ENCODE peak calls at places on chromosome 4, in four cellular contexts. One of them, this sample, is unnamed.

GRCh38 chr4:106522839-106523238 is 154.3 kb upstream of the GIMD1 start:
- DNase-seq in substantia nigra: no peak
- DNase-seq in cardiac muscle cell: no peak
- DNase-seq in K562: no peak
- DNase-seq in this sample: no peak

GRCh38 chr4:138595171-138595570 is 353.0 kb upstream of the SLC7A11 start:
- DNase-seq in substantia nigra: no peak
- DNase-seq in cardiac muscle cell: no peak
- DNase-seq in K562: no peak
- DNase-seq in this sample: no peak

GRCh38 chr4:152780267-152780811 is 585 bp downstream of the ARFIP1 start:
- DNase-seq in substantia nigra: peak; percentile 66
- DNase-seq in cardiac muscle cell: no peak
- DNase-seq in K562: peak; percentile 14
- DNase-seq in this sample: no peak

GRCh38 chr4:102535398-102536082 is 34.4 kb downstream of the NFKB1 start:
- DNase-seq in substantia nigra: no peak
- DNase-seq in cardiac muscle cell: no peak
- DNase-seq in K562: no peak
- DNase-seq in this sample: no peak

GRCh38 chr4:121192500-121192899 is 28.4 kb upstream of the TNIP3 start:
- DNase-seq in substantia nigra: no peak
- DNase-seq in cardiac muscle cell: peak; percentile 59
- DNase-seq in K562: no peak
- DNase-seq in this sample: no peak

GRCh38 chr4:123405212-123405856 is 8.7 kb downstream of the SPRY1 start:
- DNase-seq in substantia nigra: no peak
- DNase-seq in cardiac muscle cell: no peak
- DNase-seq in K562: no peak
- DNase-seq in this sample: no peak

GRCh38 chr4:169054879-169055278 is 44.8 kb upstream of the CBR4 start:
- DNase-seq in substantia nigra: no peak
- DNase-seq in cardiac muscle cell: no peak
- DNase-seq in K562: no peak
- DNase-seq in this sample: no peak

GRCh38 chr4:15894923-15895411 is 43.6 kb downstream of the FGFBP1 start:
- DNase-seq in substantia nigra: no peak
- DNase-seq in cardiac muscle cell: no peak
- DNase-seq in K562: no peak
- DNase-seq in this sample: no peak

GRCh38 chr4:93788712-93789111 is 39.8 kb upstream of the ATOH1 start:
- DNase-seq in substantia nigra: no peak
- DNase-seq in cardiac muscle cell: peak; percentile 42
- DNase-seq in K562: peak; percentile 12
- DNase-seq in this sample: no peak

GRCh38 chr4:81486502-81486901 is 14.8 kb upstream of the RASGEF1B start:
- DNase-seq in substantia nigra: no peak
- DNase-seq in cardiac muscle cell: no peak
- DNase-seq in K562: no peak
- DNase-seq in this sample: no peak

GRCh38 chr4:18075823-18076433 is 54.4 kb upstream of the LCORL start:
- DNase-seq in substantia nigra: no peak
- DNase-seq in cardiac muscle cell: no peak
- DNase-seq in K562: peak; percentile 43
- DNase-seq in this sample: no peak

GRCh38 chr4:187128971-187129370 is 405.3 kb upstream of the FAT1 start:
- DNase-seq in substantia nigra: no peak
- DNase-seq in cardiac muscle cell: no peak
- DNase-seq in K562: no peak
- DNase-seq in this sample: no peak

GRCh38 chr4:4858527-4858926 is 938 bp upstream of the MSX1 start:
- DNase-seq in substantia nigra: no peak
- DNase-seq in cardiac muscle cell: no peak
- DNase-seq in K562: no peak
- DNase-seq in this sample: no peak

GRCh38 chr4:153465583-153465921 is 608 bp upstream of the TMEM131L start:
- DNase-seq in substantia nigra: no peak
- DNase-seq in cardiac muscle cell: peak; percentile 52
- DNase-seq in K562: peak; percentile 60
- DNase-seq in this sample: peak; percentile 23

GRCh38 chr4:21699437-21699836 is 249.1 kb downstream of the KCNIP4 start:
- DNase-seq in substantia nigra: no peak
- DNase-seq in cardiac muscle cell: no peak
- DNase-seq in K562: no peak
- DNase-seq in this sample: no peak

GRCh38 chr4:76388160-76388908 is 32.6 kb downstream of the CCDC158 start:
- DNase-seq in substantia nigra: no peak
- DNase-seq in cardiac muscle cell: no peak
- DNase-seq in K562: no peak
- DNase-seq in this sample: no peak

GRCh38 chr4:8281519-8282133 is 12.1 kb downstream of the HTRA3 start:
- DNase-seq in substantia nigra: no peak
- DNase-seq in cardiac muscle cell: no peak
- DNase-seq in K562: no peak
- DNase-seq in this sample: no peak

GRCh38 chr4:75843596-75843995 is 58.7 kb downstream of the PPEF2 start:
- DNase-seq in substantia nigra: no peak
- DNase-seq in cardiac muscle cell: no peak
- DNase-seq in K562: no peak
- DNase-seq in this sample: no peak

GRCh38 chr4:183098080-183098722 is 856 bp upstream of the WWC2 start:
- DNase-seq in substantia nigra: no peak
- DNase-seq in cardiac muscle cell: peak; percentile 69
- DNase-seq in K562: peak; percentile 62
- DNase-seq in this sample: no peak

GRCh38 chr4:107349266-107349665 is 313.2 kb upstream of the DKK2 start:
- DNase-seq in substantia nigra: no peak
- DNase-seq in cardiac muscle cell: peak; percentile 1
- DNase-seq in K562: no peak
- DNase-seq in this sample: no peak

GRCh38 chr4:73862357-73862756 is 6.8 kb upstream of the CXCL1 start:
- DNase-seq in substantia nigra: no peak
- DNase-seq in cardiac muscle cell: no peak
- DNase-seq in K562: no peak
- DNase-seq in this sample: no peak

GRCh38 chr4:149441338-149441737 is 374.3 kb downstream of the IQCM start:
- DNase-seq in substantia nigra: no peak
- DNase-seq in cardiac muscle cell: no peak
- DNase-seq in K562: no peak
- DNase-seq in this sample: no peak

GRCh38 chr4:56183344-56183959 is 203.8 kb downstream of the AASDH start:
- DNase-seq in substantia nigra: peak; percentile 14
- DNase-seq in cardiac muscle cell: no peak
- DNase-seq in K562: no peak
- DNase-seq in this sample: no peak

GRCh38 chr4:145736241-145736831 is 56.4 kb downstream of the C4orf51 start:
- DNase-seq in substantia nigra: no peak
- DNase-seq in cardiac muscle cell: peak; percentile 7
- DNase-seq in K562: no peak
- DNase-seq in this sample: no peak

GRCh38 chr4:168836482-168836881 is 173.6 kb downstream of the CBR4 start:
- DNase-seq in substantia nigra: no peak
- DNase-seq in cardiac muscle cell: peak; percentile 44
- DNase-seq in K562: no peak
- DNase-seq in this sample: no peak

GRCh38 chr4:141389649-141390048 is 169.0 kb downstream of the ZNF330 start:
- DNase-seq in substantia nigra: no peak
- DNase-seq in cardiac muscle cell: no peak
- DNase-seq in K562: no peak
- DNase-seq in this sample: no peak

GRCh38 chr4:70709551-70710080 is 12.1 kb upstream of the RUFY3 start:
- DNase-seq in substantia nigra: no peak
- DNase-seq in cardiac muscle cell: no peak
- DNase-seq in K562: no peak
- DNase-seq in this sample: no peak

GRCh38 chr4:3765271-3766206 is 646 bp upstream of the ADRA2C start:
- DNase-seq in substantia nigra: no peak
- DNase-seq in cardiac muscle cell: peak; percentile 84
- DNase-seq in K562: peak; percentile 85
- DNase-seq in this sample: no peak

GRCh38 chr4:140851032-140851636 is 94.9 kb upstream of the TBC1D9 start:
- DNase-seq in substantia nigra: peak; percentile 49
- DNase-seq in cardiac muscle cell: peak; percentile 73
- DNase-seq in K562: peak; percentile 65
- DNase-seq in this sample: no peak

DNA sequence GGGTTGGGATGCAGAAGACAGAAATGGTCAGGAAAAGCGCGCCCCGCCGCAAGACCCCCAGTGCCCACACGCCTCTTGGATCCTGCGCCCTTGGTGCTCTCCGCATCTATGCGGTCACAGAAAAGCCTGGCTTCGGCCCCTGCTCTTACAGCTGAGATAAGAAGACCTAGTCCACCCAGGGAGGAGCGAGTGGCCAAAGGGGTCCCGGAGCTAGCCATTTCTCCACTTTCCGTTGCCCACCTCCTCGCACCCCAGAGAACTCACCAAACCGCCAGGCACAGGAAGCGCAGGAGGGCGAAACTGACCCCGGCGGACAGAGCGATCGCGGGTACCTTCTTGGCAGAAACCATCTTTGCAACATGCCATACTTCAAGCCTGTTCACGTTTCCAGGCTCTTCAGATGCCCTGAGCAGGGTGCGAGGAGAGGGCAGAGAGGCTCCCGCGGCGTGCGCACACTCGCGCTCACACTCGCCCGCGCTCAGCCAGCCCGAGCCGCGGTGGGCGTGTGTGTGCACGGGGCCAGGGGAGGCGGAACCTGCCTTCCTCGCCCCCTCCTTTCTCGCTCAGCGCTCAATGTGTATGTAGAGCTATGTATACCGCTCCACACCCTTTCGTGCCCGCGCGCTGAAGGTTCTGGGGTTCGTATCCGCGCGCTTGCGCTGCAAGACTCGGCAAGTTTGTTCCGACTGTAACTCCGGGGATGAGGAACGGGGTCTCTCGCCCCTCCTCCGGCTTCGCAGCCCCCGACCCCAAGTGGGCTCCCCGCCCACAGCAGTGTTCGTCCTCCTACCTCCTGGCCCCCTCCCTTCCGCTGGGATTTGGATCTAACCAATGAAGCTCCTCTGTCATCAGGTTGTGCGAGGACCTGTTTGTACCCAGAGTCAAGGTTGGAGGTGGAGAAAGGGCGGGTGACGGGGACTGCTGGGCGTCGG is at the start of gene GABRA4:
- DNase-seq in substantia nigra: no peak
- DNase-seq in cardiac muscle cell: peak; percentile 24
- DNase-seq in K562: no peak
- DNase-seq in this sample: no peak
- H3K27ac ChIP-seq in substantia nigra: no peak within 1 kb of the TSS
- H3K27ac ChIP-seq in cardiac muscle cell: no peak within 1 kb of the TSS
- H3K27ac ChIP-seq in K562: no peak within 1 kb of the TSS
- H3K27ac ChIP-seq in this sample: no peak within 1 kb of the TSS

GRCh38 chr4:11543710-11544109 is 115.0 kb upstream of the HS3ST1 start:
- DNase-seq in substantia nigra: no peak
- DNase-seq in cardiac muscle cell: no peak
- DNase-seq in K562: no peak
- DNase-seq in this sample: no peak

GRCh38 chr4:11545651-11546050 is 117.0 kb upstream of the HS3ST1 start:
- DNase-seq in substantia nigra: no peak
- DNase-seq in cardiac muscle cell: no peak
- DNase-seq in K562: no peak
- DNase-seq in this sample: no peak

GRCh38 chr4:11546391-11547160 is 117.9 kb upstream of the HS3ST1 start:
- DNase-seq in substantia nigra: no peak
- DNase-seq in cardiac muscle cell: no peak
- DNase-seq in K562: no peak
- DNase-seq in this sample: no peak

GRCh38 chr4:11549525-11549924 is 120.8 kb upstream of the HS3ST1 start:
- DNase-seq in substantia nigra: no peak
- DNase-seq in cardiac muscle cell: no peak
- DNase-seq in K562: no peak
- DNase-seq in this sample: no peak

GRCh38 chr4:11548529-11549176 is 120.0 kb upstream of the HS3ST1 start:
- DNase-seq in substantia nigra: no peak
- DNase-seq in cardiac muscle cell: peak; percentile 41
- DNase-seq in K562: no peak
- DNase-seq in this sample: no peak
- H3K27ac ChIP-seq in substantia nigra: no peak overlapping the region
- H3K27ac ChIP-seq in cardiac muscle cell: no peak overlapping the region
- H3K27ac ChIP-seq in K562: no peak overlapping the region
- H3K27ac ChIP-seq in this sample: peak overlapping the region; percentile 47

DNA sequence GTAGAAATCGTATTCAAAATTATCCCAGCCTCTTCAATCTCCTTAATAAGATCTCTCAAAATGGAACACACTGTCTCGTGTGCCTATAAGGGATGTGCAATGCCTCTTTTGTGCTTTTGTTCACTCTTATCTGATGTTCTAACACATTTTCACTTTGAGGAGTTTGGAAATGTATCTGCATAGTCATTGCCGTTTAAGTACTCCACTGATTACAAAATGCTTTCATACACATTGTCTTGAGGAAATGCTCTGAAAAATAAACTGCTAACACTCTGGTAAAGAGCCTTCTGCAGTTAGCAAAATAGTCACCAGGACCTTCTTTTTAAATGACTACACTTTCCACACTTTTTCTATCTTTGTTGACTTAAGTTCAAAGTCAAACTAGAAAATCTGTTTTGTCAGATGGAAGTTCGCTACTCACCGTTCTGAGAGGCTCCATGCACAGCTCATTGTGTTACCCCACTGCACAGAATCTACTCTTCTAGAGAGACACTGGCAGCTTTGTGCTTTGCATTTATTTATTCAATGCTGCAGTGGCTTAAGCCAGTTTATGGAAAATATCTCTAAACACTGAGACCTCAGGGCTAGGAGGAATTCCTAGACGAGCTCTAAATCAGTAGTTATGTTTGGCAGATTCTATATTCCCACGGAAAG is 159.0 kb downstream of the CHIC2 start:
- DNase-seq in substantia nigra: no peak
- DNase-seq in cardiac muscle cell: no peak
- DNase-seq in K562: no peak
- DNase-seq in this sample: no peak
- H3K27ac ChIP-seq in substantia nigra: no peak overlapping the region
- H3K27ac ChIP-seq in cardiac muscle cell: peak overlapping the region; percentile 83
- H3K27ac ChIP-seq in K562: no peak overlapping the region
- H3K27ac ChIP-seq in this sample: no peak overlapping the region

GRCh38 chr4:175377203-175377602 is 434.9 kb downstream of the GPM6A start:
- DNase-seq in substantia nigra: no peak
- DNase-seq in cardiac muscle cell: no peak
- DNase-seq in K562: no peak
- DNase-seq in this sample: no peak
- H3K27ac ChIP-seq in substantia nigra: no peak overlapping the region
- H3K27ac ChIP-seq in cardiac muscle cell: no peak overlapping the region
- H3K27ac ChIP-seq in K562: no peak overlapping the region
- H3K27ac ChIP-seq in this sample: no peak overlapping the region

This sample was measured in esophagus squamous epithelium.